ENCODE peak calls at places on chromosome 14, in eight cellular contexts. F, D, A, P, X, K, I and V are unnamed samples.

GRCh38 chr14:89319687-89320086 is 97.3 kb downstream of the FOXN3 start:
- DNase-seq in F (no peak), D (no peak), A (no peak), P (no peak), X (no peak), K (no peak), I (no peak), V (no peak)

GRCh38 chr14:104149617-104150141 is 11.3 kb downstream of the KIF26A start:
- DNase-seq in F (peak), D (no peak), A (peak), P (no peak), X (no peak), K (peak), I (no peak), V (no peak)

GRCh38 chr14:21025374-21026151 is 702 bp upstream of the NDRG2 start:
- DNase-seq in F (no peak), D (no peak), A (peak), P (peak), X (peak), K (peak), I (no peak), V (peak)

GRCh38 chr14:43116341-43116740 is 1390.7 kb downstream of the FSCB start:
- DNase-seq in F (no peak), D (no peak), A (no peak), P (no peak), X (no peak), K (no peak), I (no peak), V (no peak)

GRCh38 chr14:33647385-33647786 is 303.5 kb downstream of the EGLN3 start:
- DNase-seq in F (no peak), D (no peak), A (no peak), P (no peak), X (no peak), K (peak), I (no peak), V (no peak)

GRCh38 chr14:88613552-88614010 is 50.7 kb downstream of the ZC3H14 start:
- DNase-seq in F (no peak), D (no peak), A (peak), P (no peak), X (no peak), K (peak), I (no peak), V (no peak)

GRCh38 chr14:105375635-105376057 is 22.7 kb upstream of the TEX22 start:
- DNase-seq in F (no peak), D (no peak), A (no peak), P (no peak), X (no peak), K (peak), I (no peak), V (no peak)

GRCh38 chr14:96592591-96593388 is 90.6 kb downstream of the PAPOLA start:
- DNase-seq in F (peak), D (peak), A (no peak), P (peak), X (no peak), K (peak), I (peak), V (no peak)

GRCh38 chr14:23941230-23941629 is 12.3 kb upstream of the DHRS4 start:
- DNase-seq in F (no peak), D (no peak), A (no peak), P (no peak), X (no peak), K (no peak), I (no peak), V (no peak)

GRCh38 chr14:23941669-23942068 is 11.9 kb upstream of the DHRS4 start:
- DNase-seq in F (no peak), D (no peak), A (no peak), P (no peak), X (no peak), K (no peak), I (no peak), V (no peak)

GRCh38 chr14:23938823-23939222 is 14.7 kb upstream of the DHRS4 start:
- DNase-seq in F (no peak), D (no peak), A (no peak), P (no peak), X (no peak), K (no peak), I (no peak), V (no peak)

GRCh38 chr14:23937121-23937692 is 16.4 kb upstream of the DHRS4 start:
- DNase-seq in F (no peak), D (no peak), A (no peak), P (no peak), X (no peak), K (no peak), I (no peak), V (no peak)

GRCh38 chr14:23939607-23940326 is 13.8 kb upstream of the DHRS4 start:
- DNase-seq in F (no peak), D (no peak), A (no peak), P (no peak), X (no peak), K (no peak), I (no peak), V (no peak)
- H3K27ac ChIP-seq in F (no peak), D (no peak), A (no peak), P (no peak), X (no peak), K (no peak), I (no peak), V (no peak)

GRCh38 chr14:95465358-95465757 is 51.1 kb downstream of the SYNE3 start:
- DNase-seq in F (no peak), D (no peak), A (no peak), P (no peak), X (no peak), K (no peak), I (no peak), V (no peak)

GRCh38 chr14:95465936-95466335 is 50.5 kb downstream of the SYNE3 start:
- DNase-seq in F (no peak), D (no peak), A (no peak), P (no peak), X (no peak), K (no peak), I (no peak), V (no peak)

GRCh38 chr14:95463173-95463901 is 53.1 kb downstream of the SYNE3 start:
- DNase-seq in F (no peak), D (no peak), A (no peak), P (no peak), X (no peak), K (no peak), I (no peak), V (no peak)

GRCh38 chr14:95464103-95464502 is 52.3 kb downstream of the SYNE3 start:
- DNase-seq in F (no peak), D (no peak), A (no peak), P (no peak), X (no peak), K (no peak), I (no peak), V (no peak)

DNA sequence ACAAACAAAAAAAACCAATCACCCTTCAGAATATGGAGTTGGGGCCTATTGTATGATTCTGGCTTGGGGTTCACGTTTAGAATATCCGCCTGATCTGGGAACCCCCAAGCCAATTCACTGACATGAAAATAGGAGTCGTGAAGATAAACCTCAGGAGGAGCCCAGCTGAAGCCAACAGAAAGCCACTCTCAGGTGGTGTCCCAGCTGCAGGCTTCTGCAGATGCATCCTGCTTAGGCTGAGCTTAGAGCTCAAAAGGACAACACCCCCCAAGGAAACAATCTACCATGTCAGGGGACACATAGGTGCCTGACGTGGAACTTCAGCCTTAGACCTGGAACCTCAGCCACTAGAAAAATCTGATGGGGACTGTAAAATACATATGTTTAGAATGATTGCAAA is 51.9 kb downstream of the SYNE3 start:
- DNase-seq in F (no peak), D (no peak), A (no peak), P (no peak), X (no peak), K (no peak), I (no peak), V (no peak)
- H3K27ac ChIP-seq in F (no peak), D (no peak), A (no peak), P (no peak), X (no peak), K (no peak), I (no peak), V (no peak)

GRCh38 chr14:101147848-101148247 is 244.3 kb upstream of the RTL1 start:
- DNase-seq in F (no peak), D (no peak), A (no peak), P (no peak), X (no peak), K (no peak), I (no peak), V (no peak)
- H3K27ac ChIP-seq in F (no peak), D (no peak), A (no peak), P (no peak), X (no peak), K (no peak), I (no peak), V (no peak)

GRCh38 chr14:93953739-93954515 is 22.4 kb downstream of the ASB2 start:
- DNase-seq in F (no peak), D (no peak), A (no peak), P (peak), X (no peak), K (no peak), I (no peak), V (no peak)

GRCh38 chr14:93956514-93957332 is 19.6 kb downstream of the ASB2 start:
- DNase-seq in F (peak), D (no peak), A (no peak), P (no peak), X (no peak), K (no peak), I (no peak), V (no peak)

GRCh38 chr14:93956082-93956481 is 20.3 kb downstream of the ASB2 start:
- DNase-seq in F (no peak), D (no peak), A (no peak), P (no peak), X (no peak), K (no peak), I (no peak), V (no peak)

GRCh38 chr14:93954516-93954830 is 21.9 kb downstream of the ASB2 start:
- DNase-seq in F (no peak), D (no peak), A (no peak), P (peak), X (no peak), K (no peak), I (no peak), V (no peak)

DNA sequence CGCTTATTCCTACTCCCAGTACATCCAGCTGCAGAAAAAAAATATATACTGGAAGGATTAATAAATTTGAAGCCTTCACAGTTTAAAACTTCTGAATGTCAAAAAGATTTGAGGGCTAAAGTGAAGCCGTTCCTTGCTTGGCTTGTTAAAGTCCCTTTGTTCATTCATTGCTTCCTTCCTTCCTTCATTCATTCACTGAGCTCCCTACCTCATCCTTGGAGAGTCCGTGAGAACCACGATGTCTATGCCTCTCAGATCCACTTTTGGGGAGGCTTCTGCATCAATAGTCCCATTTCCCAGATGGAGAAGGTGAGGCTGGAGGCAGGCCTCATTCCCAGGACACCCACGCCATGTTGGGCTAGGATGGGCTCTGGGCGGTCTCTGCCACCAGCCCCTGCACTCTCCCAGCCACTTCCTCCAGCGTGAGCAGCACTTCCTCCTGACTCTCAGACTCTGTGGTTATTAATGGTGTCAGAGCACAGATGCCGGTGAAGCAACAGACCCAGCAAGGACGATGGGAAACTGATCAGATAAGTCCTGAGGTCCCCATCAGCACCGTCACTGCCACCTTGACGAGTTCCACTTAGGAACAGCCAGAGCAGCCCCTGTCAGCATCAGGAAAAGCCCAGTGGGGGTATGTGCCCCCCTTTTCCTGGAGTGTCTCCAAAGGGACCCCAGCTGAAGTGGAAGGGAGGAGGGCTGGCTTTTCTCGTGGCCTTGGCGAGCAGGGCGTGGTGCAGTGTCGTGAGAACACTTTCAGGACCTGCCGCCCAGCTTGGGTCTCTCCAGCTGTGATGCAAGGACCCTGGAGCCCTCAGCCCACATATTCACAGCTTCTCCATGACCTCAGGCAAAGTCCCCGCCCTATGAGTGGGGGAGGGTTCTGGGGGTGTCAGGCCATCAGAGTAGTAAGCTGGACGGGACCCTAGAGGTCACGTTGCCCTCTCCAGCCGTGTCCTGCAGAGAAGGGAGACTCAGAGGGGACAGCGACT is 21.2 kb downstream of the ASB2 start:
- DNase-seq in F (no peak), D (no peak), A (no peak), P (peak), X (no peak), K (no peak), I (peak), V (no peak)
- H3K27ac ChIP-seq in F (no peak), D (no peak), A (no peak), P (peak), X (no peak), K (peak), I (peak), V (peak)

GRCh38 chr14:50335989-50336391 is 23.9 kb downstream of the DMAC2L start:
- DNase-seq in F (peak), D (no peak), A (no peak), P (no peak), X (peak), K (peak), I (no peak), V (no peak)
- H3K27ac ChIP-seq in F (peak), D (no peak), A (peak), P (peak), X (peak), K (peak), I (no peak), V (peak)

DNA sequence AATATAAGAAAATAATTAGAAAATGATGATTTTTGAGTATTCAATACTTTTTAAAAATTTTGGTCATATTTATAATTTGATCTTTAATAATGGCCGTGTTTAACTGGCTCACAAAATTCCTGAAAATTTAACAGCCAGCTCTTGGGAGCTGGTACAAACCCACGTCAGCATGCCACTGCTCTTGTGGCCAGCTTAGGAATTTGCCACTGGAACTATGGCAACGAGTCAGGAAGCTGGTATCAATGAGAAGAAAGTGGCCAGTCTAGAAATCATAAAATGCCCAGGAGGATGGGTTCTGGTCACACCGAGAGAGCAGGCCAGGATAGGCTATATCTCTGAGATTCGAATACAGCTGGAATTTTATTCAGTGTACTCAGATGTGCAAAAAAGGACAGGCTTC is 72.2 kb upstream of the PLEKHG3 start:
- DNase-seq in F (no peak), D (no peak), A (no peak), P (no peak), X (no peak), K (no peak), I (no peak), V (no peak)
- H3K27ac ChIP-seq in F (no peak), D (peak), A (no peak), P (no peak), X (peak), K (no peak), I (no peak), V (no peak)

DNA sequence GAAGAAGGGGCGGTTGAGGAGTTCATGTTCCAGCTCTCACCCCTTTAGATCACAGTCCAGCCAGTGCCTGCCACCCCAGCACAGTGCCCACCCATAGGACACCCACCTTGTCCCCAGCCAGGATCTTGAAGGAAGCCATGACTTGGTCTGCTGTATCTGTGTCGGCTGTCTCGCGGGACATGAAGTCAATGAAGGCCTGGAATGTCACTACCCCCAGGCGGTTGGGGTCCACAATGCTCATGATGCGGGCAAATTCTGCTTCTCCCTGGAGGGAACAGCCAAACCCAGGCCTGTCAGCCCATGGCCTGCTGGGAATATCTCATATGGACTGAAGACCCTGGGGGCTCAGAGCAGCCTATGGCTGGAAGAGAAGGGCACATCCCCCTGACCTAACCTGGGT is 84.1 kb upstream of the ZFP36L1 start:
- DNase-seq in F (no peak), D (no peak), A (no peak), P (no peak), X (no peak), K (no peak), I (no peak), V (no peak)
- H3K27ac ChIP-seq in F (no peak), D (no peak), A (no peak), P (no peak), X (no peak), K (no peak), I (no peak), V (no peak)

DNA sequence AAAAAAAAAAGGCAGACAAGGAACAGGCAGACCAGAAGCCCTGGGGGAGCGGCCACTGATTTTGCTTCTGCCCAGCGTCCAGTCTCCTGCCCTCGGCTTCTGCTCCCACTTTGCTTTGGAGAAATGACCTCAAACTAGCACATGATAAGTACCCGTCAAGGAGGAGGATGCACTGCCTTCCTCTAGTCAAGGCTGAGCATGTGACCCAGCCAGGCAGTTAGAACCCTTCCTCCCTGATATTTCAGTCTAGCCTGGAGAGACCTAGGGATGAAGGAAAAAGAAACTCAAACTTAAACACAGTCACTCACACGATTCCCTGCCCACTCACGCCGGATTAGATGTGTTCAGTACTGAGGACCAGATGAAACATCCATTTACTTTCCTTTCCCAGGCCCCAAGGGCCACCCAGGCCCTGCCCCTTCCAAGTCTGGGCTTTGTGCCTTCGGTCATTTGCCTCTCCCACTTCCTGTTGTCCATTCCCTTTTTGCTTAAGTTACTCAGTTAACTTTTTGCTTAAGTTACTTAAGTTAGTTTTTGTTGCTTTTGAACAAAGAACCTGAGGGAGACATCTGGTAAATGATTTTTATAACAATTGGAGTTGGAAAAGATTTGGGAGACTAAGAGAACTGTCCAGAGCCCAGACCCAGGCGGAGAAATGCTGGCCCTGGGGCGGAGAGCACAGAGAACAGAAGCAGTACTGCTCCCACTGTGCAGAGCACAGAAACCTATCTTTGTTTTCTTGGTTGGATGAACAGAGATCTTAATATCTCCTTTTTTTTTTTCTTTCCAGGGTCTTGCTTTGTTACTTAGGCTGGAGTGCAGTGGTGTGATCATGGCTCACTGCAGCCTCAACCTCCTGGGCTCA is 23.0 kb upstream of the TTC7B start:
- DNase-seq in F (no peak), D (no peak), A (peak), P (no peak), X (no peak), K (peak), I (no peak), V (no peak)
- H3K27ac ChIP-seq in F (no peak), D (no peak), A (no peak), P (peak), X (no peak), K (no peak), I (no peak), V (peak)

DNA sequence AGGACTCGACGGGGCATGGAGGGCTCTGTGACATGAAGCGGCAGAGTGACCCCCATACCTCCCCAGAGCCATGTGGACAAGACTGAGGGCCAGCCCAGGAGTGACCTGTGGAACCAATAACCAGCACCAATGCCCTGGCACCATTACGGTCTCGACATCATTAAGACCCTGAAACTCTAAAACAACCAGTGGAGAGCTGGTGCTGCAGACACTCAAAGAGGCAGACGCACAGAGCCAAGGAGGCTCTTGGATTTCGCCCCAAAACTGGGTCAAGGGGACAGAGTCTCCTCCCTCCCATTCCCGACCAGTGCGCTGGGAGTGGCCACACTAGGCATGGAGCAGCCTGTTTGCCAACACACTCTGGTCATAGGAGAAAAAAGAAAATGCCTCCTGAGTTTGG is 41.6 kb upstream of the VASH1 start:
- DNase-seq in F (no peak), D (no peak), A (no peak), P (no peak), X (no peak), K (no peak), I (no peak), V (no peak)
- H3K27ac ChIP-seq in F (no peak), D (no peak), A (no peak), P (peak), X (peak), K (no peak), I (no peak), V (no peak)

GRCh38 chr14:102947321-102948103 is 25.0 kb downstream of the AMN start:
- DNase-seq in F (no peak), D (no peak), A (no peak), P (peak), X (no peak), K (no peak), I (no peak), V (no peak)
- H3K27ac ChIP-seq in F (no peak), D (no peak), A (no peak), P (no peak), X (no peak), K (no peak), I (no peak), V (no peak)